ENCODE peak calls at places on chromosome 4, in ten cellular contexts. R, C, M, L, Q, X, V, G, P and Y are unnamed samples.

GRCh38 chr4:150986085-150986484 is 29.0 kb downstream of the LRBA start:
- DNase-seq in R (no peak), C (no peak), M (no peak), L (no peak), Q (no peak), X (no peak), V (no peak), G (no peak), P (no peak), Y (no peak)

GRCh38 chr4:164439037-164439436 is 314.9 kb upstream of the SMIM31 start:
- DNase-seq in R (no peak), C (no peak), M (no peak), L (no peak), Q (no peak), X (no peak), V (no peak), G (no peak), P (no peak), Y (no peak)

GRCh38 chr4:158958489-158959270 is 144.2 kb upstream of the RAPGEF2 start:
- DNase-seq in R (peak), C (no peak), M (no peak), L (no peak), Q (no peak), X (no peak), V (no peak), G (no peak), P (no peak), Y (no peak)

GRCh38 chr4:95106408-95106928 is 348.7 kb downstream of the BMPR1B start:
- DNase-seq in R (no peak), C (no peak), M (no peak), L (no peak), Q (no peak), X (no peak), V (no peak), G (no peak), P (no peak), Y (no peak)

GRCh38 chr4:57504139-57504538 is 394.0 kb upstream of the IGFBP7 start:
- DNase-seq in R (no peak), C (no peak), M (no peak), L (no peak), Q (no peak), X (peak), V (no peak), G (no peak), P (no peak), Y (no peak)

GRCh38 chr4:6613676-6614651 is 26.5 kb upstream of the MRFAP1 start:
- DNase-seq in R (no peak), C (no peak), M (peak), L (no peak), Q (no peak), X (no peak), V (no peak), G (no peak), P (no peak), Y (no peak)

GRCh38 chr4:168856312-168856711 is 153.7 kb downstream of the CBR4 start:
- DNase-seq in R (peak), C (no peak), M (no peak), L (no peak), Q (no peak), X (no peak), V (no peak), G (no peak), P (no peak), Y (no peak)

GRCh38 chr4:141074098-141074878 is 59.0 kb downstream of the RNF150 start:
- DNase-seq in R (no peak), C (no peak), M (no peak), L (no peak), Q (no peak), X (no peak), V (no peak), G (no peak), P (no peak), Y (no peak)

GRCh38 chr4:173128199-173128890 is 40.3 kb upstream of the GALNT7 start:
- DNase-seq in R (no peak), C (no peak), M (no peak), L (no peak), Q (no peak), X (no peak), V (no peak), G (no peak), P (no peak), Y (no peak)

GRCh38 chr4:122771724-122772123 is 39.2 kb downstream of the BBS12 start:
- DNase-seq in R (no peak), C (no peak), M (no peak), L (no peak), Q (no peak), X (no peak), V (no peak), G (no peak), P (no peak), Y (no peak)

GRCh38 chr4:76256032-76256431 is 4.5 kb downstream of the FAM47E start:
- DNase-seq in R (no peak), C (no peak), M (no peak), L (no peak), Q (no peak), X (no peak), V (no peak), G (no peak), P (no peak), Y (no peak)

GRCh38 chr4:159171287-159171686 is 68.4 kb downstream of the RAPGEF2 start:
- DNase-seq in R (peak), C (no peak), M (no peak), L (no peak), Q (no peak), X (no peak), V (no peak), G (no peak), P (no peak), Y (no peak)

GRCh38 chr4:156968479-156968984 is 3.1 kb downstream of the PDGFC start:
- DNase-seq in R (peak), C (peak), M (peak), L (no peak), Q (no peak), X (peak), V (no peak), G (peak), P (no peak), Y (no peak)

GRCh38 chr4:97656034-97656720 is 487.1 kb downstream of the STPG2 start:
- DNase-seq in R (peak), C (no peak), M (no peak), L (no peak), Q (no peak), X (no peak), V (no peak), G (no peak), P (no peak), Y (no peak)

GRCh38 chr4:156763511-156763910 is 208.1 kb downstream of the PDGFC start:
- DNase-seq in R (no peak), C (no peak), M (no peak), L (no peak), Q (no peak), X (peak), V (no peak), G (no peak), P (no peak), Y (no peak)

GRCh38 chr4:109496875-109497274 is 63.2 kb upstream of the MCUB start:
- DNase-seq in R (no peak), C (no peak), M (no peak), L (no peak), Q (no peak), X (no peak), V (no peak), G (no peak), P (no peak), Y (no peak)

GRCh38 chr4:858136-858535 is 32.2 kb upstream of the CPLX1 start:
- DNase-seq in R (no peak), C (no peak), M (peak), L (no peak), Q (no peak), X (no peak), V (no peak), G (no peak), P (no peak), Y (no peak)